ENCODE peak calls at places on chromosome 1, in nine cellular contexts. O is NCI-H774, U is H7, W is neural progenitor cell, X is HCEC 1CT, K is iris pigment epithelial cell, A is ovary, E is foreskin fibroblast, Z is neural crest cell. R is an unnamed sample.

GRCh38 chr1:155951753-155952504 is 10.5 kb downstream of the RXFP4 start:
- DNase-seq in O (no peak), U (no peak), W (no peak), X (no peak), K (no peak), A (no peak), E (no peak), Z (no peak), R (no peak)

GRCh38 chr1:225709101-225709500 is 56.2 kb upstream of the ENAH start:
- DNase-seq in O (peak; percentile 8), U (no peak), W (no peak), X (no peak), K (no peak), A (no peak), E (no peak), Z (no peak), R (no peak)

GRCh38 chr1:37765937-37766664 is 1.2 kb upstream of the EPHA10 start:
- DNase-seq in O (peak; percentile 45), U (peak; percentile 73), W (peak; percentile 10), X (no peak), K (peak; percentile 5), A (no peak), E (no peak), Z (no peak), R (no peak)

GRCh38 chr1:23692308-23692871 is 784 bp downstream of the RPL11 start:
- DNase-seq in O (no peak), U (no peak), W (peak; percentile 11), X (no peak), K (no peak), A (no peak), E (no peak), Z (no peak), R (no peak)

GRCh38 chr1:81802601-81803422 is 2.1 kb downstream of the ADGRL2 start:
- DNase-seq in O (peak; percentile 29), U (peak; percentile 65), W (peak; percentile 76), X (peak; percentile 66), K (peak; percentile 61), A (peak; percentile 79), E (peak; percentile 66), Z (peak; percentile 59), R (no peak)

GRCh38 chr1:183272390-183272801 is 86.3 kb downstream of the LAMC2 start:
- DNase-seq in O (no peak), U (no peak), W (no peak), X (peak; percentile 96), K (peak; percentile 75), A (no peak), E (peak; percentile 92), Z (no peak), R (no peak)

GRCh38 chr1:109546311-109547109 is 1.9 kb upstream of the GNAI3 start:
- DNase-seq in O (peak; percentile 84), U (peak; percentile 94), W (peak; percentile 93), X (peak; percentile 83), K (peak; percentile 84), A (peak; percentile 86), E (peak; percentile 79), Z (peak; percentile 97), R (peak; percentile 79)

GRCh38 chr1:211829343-211830054 is 1.1 kb downstream of the LPGAT1 start:
- DNase-seq in O (no peak), U (peak; percentile 75), W (peak; percentile 31), X (peak; percentile 44), K (peak; percentile 22), A (no peak), E (peak; percentile 8), Z (peak; percentile 29), R (no peak)

GRCh38 chr1:94816030-94816429 is 4.1 kb upstream of the SLC44A3 start:
- DNase-seq in O (no peak), U (no peak), W (no peak), X (no peak), K (no peak), A (no peak), E (no peak), Z (no peak), R (no peak)

GRCh38 chr1:11979453-11979817 is 809 bp upstream of the MFN2 start:
- DNase-seq in O (no peak), U (no peak), W (peak; percentile 58), X (no peak), K (no peak), A (no peak), E (no peak), Z (no peak), R (no peak)

GRCh38 chr1:174114788-174115448 is 44.4 kb upstream of the RABGAP1L start:
- DNase-seq in O (peak; percentile 23), U (peak; percentile 29), W (peak; percentile 75), X (peak; percentile 80), K (peak; percentile 64), A (no peak), E (peak; percentile 29), Z (peak; percentile 31), R (no peak)

GRCh38 chr1:234244482-234244881 is 128.8 kb upstream of the COA6 start:
- DNase-seq in O (no peak), U (no peak), W (no peak), X (no peak), K (no peak), A (no peak), E (no peak), Z (no peak), R (no peak)

GRCh38 chr1:41122851-41123518 is 101.5 kb upstream of the SLFNL1 start:
- DNase-seq in O (no peak), U (peak; percentile 3), W (peak; percentile 15), X (peak; percentile 92), K (peak; percentile 86), A (no peak), E (peak; percentile 89), Z (peak; percentile 4), R (no peak)

GRCh38 chr1:34060901-34061415 is 104.1 kb downstream of the CSMD2 start:
- DNase-seq in O (no peak), U (no peak), W (no peak), X (no peak), K (no peak), A (no peak), E (no peak), Z (no peak), R (no peak)

GRCh38 chr1:181013144-181013543 is 9.5 kb downstream of the STX6 start:
- DNase-seq in O (no peak), U (no peak), W (no peak), X (no peak), K (peak; percentile 68), A (no peak), E (no peak), Z (no peak), R (no peak)

GRCh38 chr1:158999301-159000069 is 10.2 kb upstream of the IFI16 start:
- DNase-seq in O (peak; percentile 18), U (peak; percentile 67), W (peak; percentile 90), X (peak; percentile 87), K (peak; percentile 78), A (peak; percentile 87), E (peak; percentile 96), Z (peak; percentile 50), R (no peak)

GRCh38 chr1:198672124-198672523 is 33.3 kb downstream of the PTPRC start:
- DNase-seq in O (no peak), U (no peak), W (no peak), X (peak; percentile 60), K (peak; percentile 79), A (no peak), E (peak; percentile 50), Z (no peak), R (no peak)

GRCh38 chr1:5752715-5753330 is 239.4 kb downstream of the NPHP4 start:
- DNase-seq in O (no peak), U (no peak), W (no peak), X (no peak), K (no peak), A (no peak), E (no peak), Z (no peak), R (no peak)

GRCh38 chr1:6239950-6240768 is 3.8 kb upstream of the HES3 start:
- DNase-seq in O (peak; percentile 10), U (no peak), W (peak; percentile 92), X (peak; percentile 31), K (peak; percentile 55), A (no peak), E (peak; percentile 73), Z (no peak), R (no peak)

GRCh38 chr1:185480545-185480944 is 163.5 kb upstream of the IVNS1ABP start:
- DNase-seq in O (no peak), U (no peak), W (no peak), X (no peak), K (no peak), A (no peak), E (no peak), Z (no peak), R (no peak)

GRCh38 chr1:73755649-73756048 is 442.3 kb downstream of the LRRIQ3 start:
- DNase-seq in O (no peak), U (no peak), W (no peak), X (no peak), K (no peak), A (no peak), E (no peak), Z (no peak), R (no peak)

GRCh38 chr1:55623339-55623738 is 408.2 kb upstream of the USP24 start:
- DNase-seq in O (no peak), U (no peak), W (no peak), X (no peak), K (no peak), A (peak; percentile 63), E (peak; percentile 20), Z (no peak), R (no peak)

GRCh38 chr1:212612251-212612961 is 3.8 kb downstream of the ATF3 start:
- DNase-seq in O (no peak), U (no peak), W (no peak), X (peak; percentile 11), K (peak; percentile 48), A (no peak), E (no peak), Z (no peak), R (no peak)

GRCh38 chr1:21622466-21623315 is 46.5 kb downstream of the RAP1GAP start:
- DNase-seq in O (no peak), U (peak; percentile 100), W (peak; percentile 93), X (no peak), K (no peak), A (peak; percentile 53), E (no peak), Z (peak; percentile 22), R (peak; percentile 9)

GRCh38 chr1:152933196-152933595 is 13.8 kb upstream of the SPRR5 start:
- DNase-seq in O (no peak), U (no peak), W (no peak), X (no peak), K (no peak), A (no peak), E (no peak), Z (no peak), R (no peak)

GRCh38 chr1:233424727-233425222 is 97.3 kb downstream of the MAP3K21 start:
- DNase-seq in O (no peak), U (no peak), W (no peak), X (no peak), K (peak; percentile 15), A (no peak), E (no peak), Z (no peak), R (no peak)

GRCh38 chr1:154609398-154610380 is 1.7 kb upstream of the ADAR start:
- DNase-seq in O (peak; percentile 26), U (peak; percentile 72), W (peak; percentile 51), X (no peak), K (no peak), A (no peak), E (peak; percentile 33), Z (no peak), R (peak; percentile 11)

GRCh38 chr1:46969014-46969619 is 27.8 kb upstream of the CYP4A11 start:
- DNase-seq in O (no peak), U (no peak), W (no peak), X (no peak), K (no peak), A (no peak), E (no peak), Z (no peak), R (no peak)

GRCh38 chr1:109427171-109427467 is 871 bp upstream of the PSMA5 start:
- DNase-seq in O (no peak), U (no peak), W (no peak), X (no peak), K (peak; percentile 14), A (no peak), E (no peak), Z (no peak), R (no peak)

R was measured in stimulated activated CD8-positive, alpha-beta memory T cell treated with anti-CD3 and anti-CD28 coated beads, Interleukin-7, amount 100 ng/mL, for 24 hours.